ENCODE peak calls at places on chromosomes 13 and 19, in six cellular contexts. H, S, T, Y, F and I are unnamed samples.

GRCh38 chr13:20197361-20197834 is 4.7 kb upstream of the GJB2 start:
- DNase-seq in F (no peak), H (no peak), T (peak), S (no peak), Y (no peak), I (no peak)

GRCh38 chr13:99758465-99759162 is 213.0 kb downstream of the ZIC5 start:
- DNase-seq in H (no peak), T (no peak), Y (no peak), S (no peak), F (no peak), I (no peak)

GRCh38 chr19:16627928-16628182 is 149 bp downstream of the MED26 start:
- DNase-seq in Y (no peak), F (no peak), H (no peak), T (no peak), S (no peak), I (no peak)

GRCh38 chr19:13930402-13930801 is 7.8 kb downstream of the PODNL1 start:
- DNase-seq in Y (no peak), F (no peak), S (no peak), H (no peak), T (no peak), I (no peak)

GRCh38 chr19:40175820-40176219 is 15.4 kb upstream of the MAP3K10 start:
- DNase-seq in T (no peak), Y (no peak), S (no peak), H (no peak), F (no peak), I (no peak)

GRCh38 chr13:96851856-96852255 is 142.4 kb downstream of the OXGR1 start:
- DNase-seq in H (no peak), F (no peak), Y (no peak), T (no peak), S (no peak), I (no peak)

GRCh38 chr19:17340302-17340870 is 3.0 kb downstream of the GTPBP3 start:
- DNase-seq in H (no peak), S (no peak), T (peak), Y (peak), F (no peak), I (no peak)

GRCh38 chr13:113862766-113863510 is 938 bp downstream of the GAS6 start:
- DNase-seq in H (no peak), S (no peak), T (peak), F (peak), Y (peak), I (peak)

GRCh38 chr13:94390881-94391280 is 88.6 kb downstream of the DCT start:
- DNase-seq in Y (no peak), H (no peak), F (no peak), T (no peak), S (no peak), I (no peak)

GRCh38 chr19:40380199-40381037 is 9.6 kb downstream of the HIPK4 start:
- DNase-seq in H (no peak), Y (no peak), S (no peak), T (no peak), F (no peak), I (no peak)

GRCh38 chr13:32259116-32259515 is 56.0 kb downstream of the ZAR1L start:
- DNase-seq in F (no peak), H (no peak), S (no peak), T (peak), Y (no peak), I (no peak)

GRCh38 chr19:41810301-41810700 is 13.9 kb downstream of the CEACAM3 start:
- DNase-seq in H (no peak), S (no peak), F (no peak), T (no peak), Y (no peak), I (no peak)

GRCh38 chr13:43663474-43664090 is 123.2 kb downstream of the ENOX1 start:
- DNase-seq in F (no peak), Y (no peak), T (no peak), H (no peak), S (no peak), I (no peak)

GRCh38 chr19:3389446-3389778 is 23.0 kb downstream of the NFIC start:
- DNase-seq in H (no peak), Y (no peak), S (no peak), T (no peak), F (no peak), I (no peak)

GRCh38 chr13:30143671-30144400 is 163.5 kb downstream of the KATNAL1 start:
- DNase-seq in H (no peak), F (no peak), S (no peak), Y (no peak), T (no peak), I (no peak)

GRCh38 chr19:45954132-45954531 is 19.5 kb downstream of the NOVA2 start:
- DNase-seq in H (no peak), F (no peak), T (no peak), S (no peak), Y (no peak), I (no peak)

GRCh38 chr19:1363599-1363998 is 20.1 kb upstream of the NDUFS7 start:
- DNase-seq in Y (no peak), T (no peak), F (peak), S (no peak), H (no peak), I (no peak)

GRCh38 chr19:3801412-3802096 is 15.4 kb upstream of the MATK start:
- DNase-seq in T (peak), F (peak), Y (peak), S (no peak), H (no peak), I (peak)

GRCh38 chr19:18772620-18773587 is 18.2 kb downstream of the COMP start:
- DNase-seq in Y (no peak), T (no peak), F (no peak), S (no peak), H (no peak), I (no peak)

GRCh38 chr13:35046587-35046986 is 104.5 kb downstream of the NBEA start:
- DNase-seq in Y (no peak), H (no peak), S (no peak), T (no peak), F (no peak), I (no peak)

GRCh38 chr19:55385749-55386514 is at the start of gene RPL28:
- DNase-seq in S (peak), Y (peak), F (peak), T (peak), H (peak), I (peak)

GRCh38 chr19:14476663-14477401 is 1.7 kb upstream of the PTGER1 start:
- DNase-seq in Y (peak), F (no peak), T (peak), H (no peak), S (no peak), I (no peak)

GRCh38 chr13:45321230-45321629 is 19.8 kb downstream of the TPT1 start:
- DNase-seq in F (no peak), S (no peak), T (no peak), H (no peak), Y (no peak), I (no peak)

GRCh38 chr13:75194717-75195116 is 287.3 kb downstream of the TBC1D4 start:
- DNase-seq in F (no peak), T (no peak), S (no peak), H (no peak), Y (no peak), I (no peak)